ENCODE peak calls at places on chromosome 1, in seven cellular contexts. V is breast epithelium, Q is tibial nerve, G is transverse colon, F is IMR-90, O is GM12878, E is esophagus muscularis mucosa. Y is an unnamed sample.

GRCh38 chr1:163202833-163203451 is at the start of gene RGS5:
- DNase-seq in V (no peak), Q (no peak), G (no peak), F (peak), O (no peak), E (no peak), Y (no peak)

GRCh38 chr1:154445040-154445472 is 39.9 kb downstream of the IL6R start:
- DNase-seq in V (no peak), Q (no peak), G (no peak), F (peak), O (peak), E (no peak), Y (no peak)

GRCh38 chr1:182431278-182431677 is 18.7 kb upstream of the RGSL1 start:
- DNase-seq in V (no peak), Q (no peak), G (no peak), F (no peak), O (no peak), E (no peak), Y (no peak)

GRCh38 chr1:43137445-43138052 is 34.5 kb downstream of the EBNA1BP2 start:
- DNase-seq in V (no peak), Q (no peak), G (no peak), F (no peak), O (no peak), E (no peak), Y (no peak)

GRCh38 chr1:154182342-154183044 is 9.4 kb downstream of the TPM3 start:
- DNase-seq in V (no peak), Q (peak), G (peak), F (peak), O (peak), E (no peak), Y (peak)

GRCh38 chr1:43144228-43144627 is 27.9 kb downstream of the EBNA1BP2 start:
- DNase-seq in V (no peak), Q (no peak), G (no peak), F (peak), O (no peak), E (no peak), Y (no peak)

GRCh38 chr1:205748398-205749093 is 1.4 kb downstream of the NUCKS1 start:
- DNase-seq in V (no peak), Q (no peak), G (no peak), F (peak), O (no peak), E (no peak), Y (no peak)

GRCh38 chr1:10152709-10153284 is 57.6 kb upstream of the KIF1B start:
- DNase-seq in V (peak), Q (no peak), G (peak), F (peak), O (no peak), E (no peak), Y (peak)

GRCh38 chr1:201740086-201740541 is 88.8 kb upstream of the IPO9 start:
- DNase-seq in V (no peak), Q (no peak), G (no peak), F (no peak), O (no peak), E (no peak), Y (no peak)

GRCh38 chr1:1623181-1623630 is 7.9 kb downstream of the MIB2 start:
- DNase-seq in V (no peak), Q (no peak), G (no peak), F (no peak), O (no peak), E (no peak), Y (no peak)

GRCh38 chr1:94955767-94956632 is 29.1 kb upstream of the CNN3 start:
- DNase-seq in V (no peak), Q (no peak), G (no peak), F (peak), O (no peak), E (no peak), Y (peak)

GRCh38 chr1:45493116-45493697 is 2.2 kb upstream of the TESK2 start:
- DNase-seq in V (no peak), Q (no peak), G (peak), F (peak), O (no peak), E (no peak), Y (no peak)

GRCh38 chr1:205687242-205687641 is 6.9 kb upstream of the SLC45A3 start:
- DNase-seq in V (no peak), Q (no peak), G (no peak), F (no peak), O (no peak), E (no peak), Y (no peak)

GRCh38 chr1:180254496-180254819 is 24.4 kb downstream of the LHX4 start:
- DNase-seq in V (no peak), Q (no peak), G (no peak), F (no peak), O (no peak), E (no peak), Y (no peak)

GRCh38 chr1:192901500-192901899 is 92.7 kb downstream of the RGS2 start:
- DNase-seq in V (no peak), Q (no peak), G (no peak), F (no peak), O (no peak), E (no peak), Y (no peak)

GRCh38 chr1:179295356-179295755 is 1.8 kb downstream of the SOAT1 start:
- DNase-seq in V (no peak), Q (no peak), G (no peak), F (no peak), O (no peak), E (no peak), Y (no peak)

GRCh38 chr1:19390901-19391595 is 78.9 kb downstream of the SLC66A1 start:
- DNase-seq in V (no peak), Q (peak), G (peak), F (peak), O (peak), E (peak), Y (peak)

GRCh38 chr1:15411593-15412487 is 2.2 kb downstream of the EFHD2 start:
- DNase-seq in V (no peak), Q (no peak), G (peak), F (peak), O (no peak), E (no peak), Y (no peak)

GRCh38 chr1:104797982-104798381 is 1048.3 kb downstream of the AMY1C start:
- DNase-seq in V (no peak), Q (no peak), G (no peak), F (no peak), O (no peak), E (no peak), Y (no peak)

GRCh38 chr1:175250027-175250426 is 57.5 kb upstream of the KIAA0040 start:
- DNase-seq in V (no peak), Q (no peak), G (peak), F (no peak), O (no peak), E (peak), Y (no peak)

GRCh38 chr1:33086384-33086850 is 5.5 kb downstream of the AZIN2 start:
- DNase-seq in V (peak), Q (peak), G (peak), F (peak), O (peak), E (peak), Y (peak)

GRCh38 chr1:243903904-243904303 is 53.9 kb upstream of the AKT3 start:
- DNase-seq in V (no peak), Q (no peak), G (no peak), F (peak), O (no peak), E (no peak), Y (no peak)

GRCh38 chr1:116852910-116853309 is 56.8 kb upstream of the PTGFRN start:
- DNase-seq in V (no peak), Q (no peak), G (no peak), F (no peak), O (no peak), E (no peak), Y (no peak)

GRCh38 chr1:116855788-116856187 is 53.9 kb upstream of the PTGFRN start:
- DNase-seq in V (no peak), Q (no peak), G (no peak), F (peak), O (no peak), E (no peak), Y (no peak)

GRCh38 chr1:116855220-116855619 is 54.5 kb upstream of the PTGFRN start:
- DNase-seq in V (no peak), Q (no peak), G (peak), F (no peak), O (no peak), E (no peak), Y (peak)

GRCh38 chr1:116853680-116854191 is 56.0 kb upstream of the PTGFRN start:
- DNase-seq in V (no peak), Q (no peak), G (peak), F (peak), O (no peak), E (no peak), Y (peak)

GRCh38 chr1:116854294-116854693 is 55.4 kb upstream of the PTGFRN start:
- DNase-seq in V (no peak), Q (no peak), G (no peak), F (no peak), O (no peak), E (no peak), Y (no peak)
- TF ChIP-seq CTCF in V (no peak), Q (no peak), G (no peak), F (no peak), O (no peak), E (peak), Y (no peak)

GRCh38 chr1:204084247-204084772 is 11.4 kb downstream of the SOX13 start:
- DNase-seq in V (peak), Q (no peak), G (peak), F (no peak), O (no peak), E (no peak), Y (no peak)

GRCh38 chr1:204085876-204086275 is 13.0 kb downstream of the SOX13 start:
- DNase-seq in V (no peak), Q (no peak), G (no peak), F (no peak), O (no peak), E (no peak), Y (no peak)

GRCh38 chr1:204081156-204081790 is 8.4 kb downstream of the SOX13 start:
- DNase-seq in V (no peak), Q (no peak), G (no peak), F (peak), O (no peak), E (no peak), Y (peak)

GRCh38 chr1:204081791-204082513 is 9.0 kb downstream of the SOX13 start:
- DNase-seq in V (no peak), Q (no peak), G (no peak), F (no peak), O (no peak), E (no peak), Y (no peak)

DNA sequence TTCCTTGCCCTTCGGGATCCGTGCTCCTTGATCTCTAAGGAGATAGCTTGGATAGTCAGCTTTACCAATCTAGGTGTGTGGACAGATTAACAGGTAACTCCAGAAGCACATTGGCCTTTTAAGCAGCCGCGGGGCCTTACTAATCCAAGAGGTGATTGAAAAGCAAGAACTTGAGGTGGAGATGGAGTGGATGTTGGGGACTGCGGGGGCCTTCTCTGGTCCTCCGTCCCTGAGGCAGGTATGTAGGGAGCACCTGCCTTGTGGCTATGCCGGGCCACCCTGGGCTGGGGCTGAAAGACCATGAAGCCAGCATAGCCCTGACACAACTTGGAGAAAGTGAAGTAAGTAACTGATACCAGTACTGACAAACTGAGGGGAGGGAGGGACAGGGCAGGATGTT is 10.6 kb downstream of the SOX13 start:
- DNase-seq in V (no peak), Q (no peak), G (no peak), F (no peak), O (no peak), E (no peak), Y (no peak)
- H3K27ac ChIP-seq in V (peak), Q (peak), G (peak), F (no peak), O (no peak), E (peak), Y (peak)

DNA sequence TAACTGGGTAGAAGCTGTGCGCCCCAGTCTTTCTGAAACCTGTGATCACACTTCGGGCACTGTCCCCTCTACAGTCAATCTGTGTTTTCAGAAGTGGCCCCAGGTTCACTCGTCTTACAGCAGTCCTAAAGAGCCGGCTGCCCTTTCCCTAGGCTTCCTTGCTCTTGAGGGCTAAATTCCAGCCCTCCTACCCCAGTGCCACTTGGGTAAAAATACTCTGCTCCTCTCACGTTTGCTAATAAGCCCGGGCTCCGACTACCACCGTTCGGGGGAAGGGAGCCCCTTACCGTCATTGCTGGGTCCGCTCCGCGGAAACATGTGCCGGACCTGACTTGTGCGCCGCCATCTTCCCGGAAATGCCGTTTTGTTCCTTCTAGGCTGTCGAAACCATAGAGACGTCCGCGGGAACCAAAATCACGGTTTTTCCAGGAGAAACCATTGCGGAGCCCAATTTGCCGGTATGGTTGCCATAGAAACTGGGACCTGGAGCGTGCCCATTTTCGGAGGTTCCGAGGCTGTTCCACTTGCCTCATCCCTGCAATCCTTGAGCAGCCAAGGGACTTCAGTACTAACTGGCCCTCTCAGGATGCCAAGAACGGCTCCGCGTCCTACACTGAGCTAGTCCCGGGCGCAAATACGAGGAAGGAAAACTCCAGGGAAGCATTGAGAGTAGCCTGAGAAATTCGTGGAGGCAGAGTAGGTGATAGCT is at the start of gene GPATCH4:
- DNase-seq in V (peak), Q (peak), G (peak), F (peak), O (no peak), E (peak), Y (peak)
- TF ChIP-seq POLR2A in V (peak), Q (no peak), G (peak), F (peak), O (peak), E (no peak), Y (no peak)

DNA sequence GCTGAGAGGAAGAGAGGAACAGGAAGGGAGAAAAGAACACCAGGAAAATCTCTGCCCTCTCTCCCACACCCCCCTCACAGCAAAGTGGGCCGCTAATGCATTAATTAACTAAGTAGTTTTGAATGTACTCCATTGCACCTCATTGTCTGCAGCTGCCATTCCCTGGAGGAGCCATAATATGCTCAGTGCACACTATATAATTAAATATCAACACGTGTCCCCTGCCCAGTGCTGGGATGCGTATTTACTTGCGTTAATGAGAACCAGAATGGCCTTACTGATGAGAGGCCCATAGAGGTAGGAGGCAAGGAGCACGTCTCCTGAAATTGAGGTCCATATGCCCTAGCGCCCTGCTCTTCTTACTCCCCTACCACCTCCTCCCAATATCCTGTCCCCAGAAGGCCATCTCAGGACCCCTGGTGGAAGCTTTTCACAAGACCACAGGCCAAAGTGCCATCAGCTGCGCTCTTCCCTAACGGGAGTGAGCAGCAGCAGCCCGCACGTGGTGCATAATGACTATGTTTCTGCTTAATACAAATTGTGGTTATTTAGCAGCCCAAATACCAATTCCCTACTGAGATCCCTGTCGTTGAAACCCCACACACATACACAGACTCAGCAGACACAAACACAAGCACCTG is 76.8 kb downstream of the PLXNA2 start:
- DNase-seq in V (no peak), Q (no peak), G (no peak), F (no peak), O (no peak), E (no peak), Y (no peak)
- TF ChIP-seq CTCF in V (no peak), Q (no peak), G (no peak), F (no peak), O (no peak), E (no peak), Y (no peak)

DNA sequence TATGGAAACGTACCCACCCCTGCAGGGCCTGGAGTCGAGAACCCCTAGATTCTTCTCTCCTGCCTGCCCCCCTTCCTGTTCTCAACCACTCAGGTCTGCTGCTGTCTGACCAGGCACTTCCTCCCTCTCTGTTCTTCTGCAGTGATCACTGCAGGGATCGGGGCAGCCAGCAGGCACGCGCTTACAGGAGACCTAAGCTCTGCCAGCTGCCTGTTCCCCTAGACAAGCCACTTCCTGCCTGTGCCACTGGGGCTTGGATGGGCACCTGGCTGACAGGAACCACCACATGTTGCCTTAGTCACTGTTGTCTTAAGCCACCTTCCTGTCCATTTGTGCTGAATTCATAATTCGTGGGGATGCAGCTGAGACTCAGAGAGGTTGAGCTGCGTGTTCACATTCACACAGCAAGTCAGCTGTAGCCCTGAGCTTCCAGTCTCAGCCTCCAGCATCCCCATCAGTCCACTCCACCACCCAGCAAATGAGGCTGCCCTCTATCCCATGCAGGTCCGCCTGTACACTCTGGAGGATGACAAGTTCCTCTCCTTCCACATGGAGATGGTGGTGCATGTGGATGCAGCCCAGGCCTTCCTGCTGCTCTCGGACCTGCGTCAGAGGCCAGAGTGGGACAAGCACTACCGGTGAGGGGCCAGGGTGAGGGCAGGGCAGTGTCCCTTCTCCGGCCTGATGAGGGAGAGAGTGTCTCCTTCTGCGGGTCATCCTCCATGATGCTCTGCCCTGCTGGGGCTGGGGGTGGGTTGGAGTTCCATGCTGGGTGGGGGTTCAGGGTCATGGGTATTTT is 18.6 kb downstream of the FAM151A start:
- DNase-seq in V (no peak), Q (no peak), G (no peak), F (no peak), O (peak), E (no peak), Y (no peak)
- H3K27ac ChIP-seq in V (no peak), Q (no peak), G (peak), F (no peak), O (no peak), E (no peak), Y (no peak)

GRCh38 chr1:172582889-172583288 is 49.9 kb downstream of the SUCO start:
- DNase-seq in V (no peak), Q (no peak), G (no peak), F (no peak), O (no peak), E (no peak), Y (no peak)

GRCh38 chr1:172585348-172585747 is 52.4 kb downstream of the SUCO start:
- DNase-seq in V (no peak), Q (no peak), G (no peak), F (peak), O (no peak), E (no peak), Y (no peak)

GRCh38 chr1:172585861-172586260 is 52.9 kb downstream of the SUCO start:
- DNase-seq in V (no peak), Q (no peak), G (no peak), F (no peak), O (no peak), E (no peak), Y (no peak)

GRCh38 chr1:172589553-172589952 is 56.6 kb downstream of the SUCO start:
- DNase-seq in V (no peak), Q (no peak), G (no peak), F (no peak), O (no peak), E (no peak), Y (no peak)

DNA sequence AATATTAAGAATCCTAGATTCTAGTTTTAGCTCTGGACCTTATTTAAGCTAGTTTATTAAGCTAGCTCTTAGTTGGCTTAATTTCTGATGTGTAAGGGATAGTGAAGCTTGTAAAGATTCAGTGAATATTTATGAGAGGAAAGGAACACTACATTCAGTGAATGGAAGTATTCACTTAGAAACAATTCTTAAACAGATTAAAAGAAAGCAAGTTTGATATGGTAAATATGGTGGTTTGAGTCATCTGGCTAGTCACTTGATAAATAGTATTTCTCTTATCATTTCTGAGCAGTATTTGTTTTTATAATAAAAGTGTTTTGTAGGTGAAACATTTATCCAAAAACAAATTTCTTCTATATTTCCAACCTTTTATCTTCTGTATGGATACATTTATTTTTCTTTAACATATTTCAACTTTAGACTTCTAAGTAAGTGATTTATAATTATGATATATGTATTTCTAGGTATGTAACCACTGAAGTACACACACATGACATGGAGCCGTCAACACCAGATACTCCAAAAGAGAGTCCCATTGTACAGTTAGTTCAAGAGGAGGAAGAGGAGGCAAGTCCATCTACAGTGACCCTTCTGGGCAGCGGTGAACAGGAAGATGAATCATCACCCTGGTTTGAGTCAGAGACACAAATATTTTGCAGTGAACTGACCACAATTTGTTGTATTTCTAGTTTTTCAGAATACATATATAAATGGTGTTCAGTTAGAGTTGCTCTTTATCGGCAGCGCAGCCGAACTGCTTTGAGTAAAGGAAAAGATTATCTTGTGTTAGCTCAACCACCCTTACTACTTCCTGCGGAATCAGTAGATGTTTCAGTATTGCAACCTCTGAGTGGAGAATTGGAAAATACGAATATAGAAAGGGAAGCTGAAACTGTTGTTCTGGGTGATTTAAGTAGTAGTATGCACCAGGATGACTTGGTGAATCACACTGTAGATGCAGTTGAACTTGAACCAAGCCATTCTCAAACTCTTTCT is 55.6 kb downstream of the SUCO start:
- DNase-seq in V (no peak), Q (no peak), G (no peak), F (peak), O (no peak), E (no peak), Y (no peak)
- TF ChIP-seq POLR2A in V (no peak), Q (no peak), G (no peak), F (no peak), O (no peak), E (no peak), Y (no peak)